ENCODE peak calls at places on chromosome 9, in nine cellular contexts. L is aorta; K is esophagus squamous epithelium; M is HCT116; Q is CD8-positive, alpha-beta T cell; B is neural progenitor cell; Y is heart left ventricle; W is thyroid gland; U is psoas muscle. O is an unnamed sample. For H3K4me1, the result is how much of the 10 kb centered on the place peaks cover.

GRCh38 chr9:127916665-127917581 is at the start of gene ST6GALNAC4:
- DNase-seq in M (no peak), K (peak), B (peak), U (peak), Y (peak), Q (peak), L (peak), W (peak), O (peak)

GRCh38 chr9:127832248-127832647 is 22.2 kb downstream of the ENG start:
- DNase-seq in B (no peak), M (no peak), Y (no peak), Q (no peak), U (no peak), K (no peak), W (peak), L (no peak), O (no peak)

GRCh38 chr9:110334871-110335270 is 2.8 kb downstream of the TXNDC8 start:
- DNase-seq in W (no peak), B (no peak), M (no peak), K (no peak), L (no peak), U (no peak), Q (no peak), Y (no peak), O (no peak)

GRCh38 chr9:120387257-120387999 is 192.5 kb downstream of the CDK5RAP2 start:
- DNase-seq in W (no peak), K (no peak), B (no peak), U (no peak), Q (no peak), L (no peak), Y (no peak), M (no peak), O (no peak)

GRCh38 chr9:74044844-74045243 is 452.3 kb upstream of the RORB start:
- DNase-seq in Y (no peak), U (no peak), M (no peak), B (no peak), L (no peak), K (no peak), W (no peak), Q (no peak), O (no peak)

GRCh38 chr9:129384138-129384886 is 206.3 kb upstream of the IER5L start:
- DNase-seq in U (no peak), L (peak), Y (no peak), K (no peak), B (no peak), Q (no peak), M (no peak), W (no peak), O (peak)

GRCh38 chr9:111731916-111732315 is 62.8 kb downstream of the SHOC1 start:
- DNase-seq in Q (no peak), W (no peak), L (no peak), U (no peak), Y (no peak), K (no peak), B (no peak), M (no peak), O (no peak)

GRCh38 chr9:88537743-88538055 is 2.7 kb downstream of the NXNL2 start:
- DNase-seq in U (peak), B (peak), Y (peak), W (peak), M (no peak), Q (no peak), L (peak), K (no peak), O (peak)

GRCh38 chr9:27440888-27441740 is 83.0 kb upstream of the IFNK start:
- DNase-seq in Y (no peak), Q (no peak), M (no peak), K (no peak), L (no peak), U (no peak), B (peak), W (no peak), O (no peak)

GRCh38 chr9:76296561-76297276 is 97.5 kb downstream of the RFK start:
- DNase-seq in Q (no peak), U (no peak), Y (no peak), W (peak), B (no peak), K (no peak), M (no peak), L (no peak), O (no peak)

GRCh38 chr9:127519301-127520166 is 68.2 kb downstream of the LRSAM1 start:
- DNase-seq in Y (peak), M (no peak), W (no peak), L (peak), K (no peak), Q (no peak), B (no peak), U (no peak), O (peak)

GRCh38 chr9:33117306-33117705 is 40.8 kb upstream of the SMU1 start:
- DNase-seq in Y (no peak), W (no peak), B (no peak), U (no peak), K (no peak), Q (no peak), M (no peak), L (no peak), O (no peak)

GRCh38 chr9:137083418-137084004 is 3.3 kb upstream of the MAN1B1 start:
- DNase-seq in W (no peak), K (no peak), U (peak), B (peak), M (peak), Q (no peak), Y (no peak), L (peak), O (peak)

GRCh38 chr9:123234853-123235252 is 33.5 kb downstream of the STRBP start:
- DNase-seq in K (no peak), B (no peak), U (no peak), W (no peak), Y (no peak), Q (no peak), L (no peak), M (no peak), O (no peak)
- H3K4me3 ChIP-seq in K (no peak), B (no peak), U (no peak), W (no peak), Y (no peak), Q (no peak), L (no peak), M (no peak), O (no peak)

GRCh38 chr9:77843088-77843985 is 188.3 kb downstream of the GNAQ start:
- DNase-seq in W (no peak), B (no peak), M (no peak), L (no peak), Y (no peak), U (no peak), K (no peak), Q (no peak), O (no peak)
- H3K4me1 ChIP-seq in W (under half), B (under half), M (under half), L (under half), Y (under half), U (under half), K (half or more), Q (under half), O (under half)

GRCh38 chr9:18601956-18602355 is 128.0 kb downstream of the ADAMTSL1 start:
- DNase-seq in U (no peak), W (no peak), Q (no peak), M (no peak), K (no peak), L (no peak), Y (no peak), B (no peak), O (no peak)

GRCh38 chr9:18596920-18597319 is 123.0 kb downstream of the ADAMTSL1 start:
- DNase-seq in Y (no peak), U (no peak), L (no peak), W (no peak), K (no peak), M (no peak), Q (no peak), B (no peak), O (no peak)

GRCh38 chr9:18605763-18606162 is 131.8 kb downstream of the ADAMTSL1 start:
- DNase-seq in U (peak), Y (peak), W (peak), L (no peak), Q (no peak), M (no peak), B (no peak), K (no peak), O (no peak)

GRCh38 chr9:18604971-18605370 is 131.0 kb downstream of the ADAMTSL1 start:
- DNase-seq in W (no peak), B (no peak), U (no peak), Y (no peak), M (no peak), K (no peak), L (no peak), Q (no peak), O (no peak)

GRCh38 chr9:18601026-18601425 is 127.1 kb downstream of the ADAMTSL1 start:
- DNase-seq in Y (no peak), K (no peak), W (no peak), U (no peak), L (no peak), B (no peak), M (no peak), Q (no peak), O (no peak)
- H3K27ac ChIP-seq in Y (no peak), K (peak), W (no peak), U (no peak), L (no peak), B (no peak), M (no peak), Q (no peak), O (no peak)

DNA sequence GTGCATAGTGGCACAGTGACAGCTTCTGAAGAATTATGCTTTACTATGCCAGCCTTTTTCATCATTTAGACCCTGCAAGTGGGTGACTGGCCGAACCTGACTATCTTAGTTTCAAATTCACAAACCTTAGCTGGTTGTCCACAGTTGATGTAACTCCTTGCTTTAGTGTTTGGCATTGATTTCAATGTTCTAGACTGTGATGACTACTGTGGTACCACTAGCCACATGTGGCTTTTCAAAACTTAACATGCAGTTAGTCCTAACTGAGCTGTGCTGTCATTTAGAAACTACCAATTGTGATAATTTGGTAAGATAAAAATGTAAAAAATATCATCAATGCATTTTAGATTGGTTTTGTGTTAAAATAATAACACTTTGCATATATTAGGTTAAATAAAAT is 468.7 kb downstream of the GADD45G start:
- DNase-seq in Y (no peak), M (no peak), U (no peak), W (no peak), Q (no peak), K (no peak), L (no peak), B (no peak), O (no peak)
- H3K4me3 ChIP-seq in Y (no peak), M (no peak), U (no peak), W (no peak), Q (no peak), K (no peak), L (no peak), B (no peak), O (no peak)

O was measured in left lung.